ENCODE peak calls at places on chromosomes 7 and 10, in eight cellular contexts. W is BE2C; H is stimulated activated CD8-positive, alpha-beta memory T cell treated with anti-CD3 and anti-CD28 coated beads, Interleukin-4, amount 100 ng/mL, for 24 hours; V is CD4-positive, alpha-beta T cell; K is stimulated activated CD4-positive, alpha-beta T cell treated with anti-CD3 and anti-CD28 coated beads, Interleukin-4, amount 100 ng/mL, for 1 hour; U is GM12864; Z is EL; Q is AG09319. G is an unnamed sample.

GRCh38 chr7:24200407-24200806 is 83.6 kb upstream of the NPY start:
- DNase-seq in Z (no peak), W (no peak), U (no peak), V (no peak), K (no peak), Q (no peak), H (no peak), G (no peak)

GRCh38 chr7:7148799-7149481 is 33.4 kb upstream of the C1GALT1 start:
- DNase-seq in Z (no peak), W (no peak), U (no peak), Q (no peak), H (no peak), K (no peak), V (no peak), G (no peak)

GRCh38 chr10:97762816-97763215 is 9.0 kb downstream of the SFRP5 start:
- DNase-seq in W (no peak), U (no peak), Q (no peak), H (no peak), K (no peak), V (no peak), Z (no peak), G (peak; percentile 90)

GRCh38 chr7:94888542-94888941 is 18.9 kb upstream of the PPP1R9A start:
- DNase-seq in U (no peak), Q (no peak), K (no peak), Z (no peak), H (no peak), V (no peak), W (no peak), G (peak; percentile 24)

GRCh38 chr10:129383651-129384050 is 83.4 kb upstream of the MGMT start:
- DNase-seq in V (no peak), Z (no peak), Q (no peak), W (no peak), K (no peak), U (no peak), H (no peak), G (no peak)

GRCh38 chr10:112761256-112761655 is 188.8 kb upstream of the TCF7L2 start:
- DNase-seq in Z (no peak), Q (no peak), V (no peak), H (no peak), U (no peak), W (no peak), K (no peak), G (peak; percentile 60)

GRCh38 chr7:47635091-47636090 is 53.5 kb upstream of the TNS3 start:
- DNase-seq in U (no peak), K (no peak), Z (no peak), H (no peak), Q (no peak), W (no peak), V (no peak), G (peak; percentile 59)

GRCh38 chr10:132904814-132905649 is 37.3 kb downstream of the CFAP46 start:
- DNase-seq in H (peak; percentile 19), U (no peak), Z (no peak), W (no peak), Q (no peak), V (no peak), K (no peak), G (no peak)

GRCh38 chr10:2986341-2986933 is 80.9 kb upstream of the PFKP start:
- DNase-seq in V (no peak), W (no peak), H (no peak), Q (no peak), K (no peak), Z (no peak), U (no peak), G (no peak)

GRCh38 chr10:81873932-81874816 is 820 bp upstream of the NRG3 start:
- DNase-seq in H (no peak), Z (no peak), U (no peak), V (no peak), Q (no peak), W (peak; percentile 77), K (no peak), G (no peak)

GRCh38 chr10:90133606-90134005 is 432.2 kb downstream of the KIF20B start:
- DNase-seq in Z (no peak), H (no peak), V (no peak), W (no peak), K (no peak), Q (no peak), U (no peak), G (no peak)

GRCh38 chr7:135245826-135246825 is 12.5 kb downstream of the STRA8 start:
- DNase-seq in H (no peak), Q (no peak), K (no peak), W (no peak), U (no peak), V (no peak), Z (no peak), G (no peak)

GRCh38 chr10:79048639-79049550 is 19.9 kb upstream of the ZMIZ1 start:
- DNase-seq in Q (no peak), K (no peak), H (no peak), U (no peak), Z (no peak), V (no peak), W (no peak), G (no peak)

GRCh38 chr7:2757361-2757903 is 69.4 kb downstream of the AMZ1 start:
- DNase-seq in H (no peak), K (no peak), U (no peak), V (no peak), W (peak; percentile 81), Q (no peak), Z (peak; percentile 69), G (no peak)

GRCh38 chr7:29924006-29924405 is 65.6 kb downstream of the SCRN1 start:
- DNase-seq in Q (no peak), K (no peak), V (no peak), H (no peak), U (no peak), W (no peak), Z (no peak), G (no peak)

GRCh38 chr10:65581426-65582026 is 1344.3 kb upstream of the LRRTM3 start:
- DNase-seq in W (no peak), V (no peak), H (no peak), K (no peak), Z (no peak), Q (no peak), U (no peak), G (no peak)

GRCh38 chr7:32164341-32164996 is 94.3 kb upstream of the PDE1C start:
- DNase-seq in V (no peak), H (no peak), U (no peak), Z (peak; percentile 89), K (no peak), W (no peak), Q (no peak), G (peak; percentile 16)

GRCh38 chr7:142796501-142797341 is 26.0 kb downstream of the PRSS2 start:
- DNase-seq in H (no peak), U (no peak), W (no peak), Z (no peak), K (no peak), V (peak; percentile 50), Q (no peak), G (no peak)